ENCODE peak calls at places on chromosomes 3 and 15, in five cellular contexts. One of them, this sample, is unnamed. For H3K4me1 and H3K9me3, the result is how much of the 10 kb centered on the place peaks cover.

GRCh38 chr15:45326280-45326679 is 52.1 kb downstream of the GATM start:
- DNase-seq in ascending aorta: no peak
- DNase-seq in heart left ventricle: no peak
- DNase-seq in mucosa of descending colon: no peak
- DNase-seq in A673: no peak
- DNase-seq in this sample: no peak

GRCh38 chr3:152452318-152452717 is 183.6 kb downstream of the MBNL1 start:
- DNase-seq in ascending aorta: no peak
- DNase-seq in heart left ventricle: no peak
- DNase-seq in mucosa of descending colon: no peak
- DNase-seq in A673: no peak
- DNase-seq in this sample: no peak

GRCh38 chr3:134328147-134328591 is 46.1 kb downstream of the AMOTL2 start:
- DNase-seq in ascending aorta: no peak
- DNase-seq in heart left ventricle: no peak
- DNase-seq in mucosa of descending colon: no peak
- DNase-seq in A673: peak
- DNase-seq in this sample: no peak

GRCh38 chr3:135779590-135780235 is 185.8 kb upstream of the PPP2R3A start:
- DNase-seq in ascending aorta: no peak
- DNase-seq in heart left ventricle: no peak
- DNase-seq in mucosa of descending colon: no peak
- DNase-seq in A673: no peak
- DNase-seq in this sample: no peak

GRCh38 chr3:128813003-128813564 is 66.3 kb upstream of the ACAD9 start:
- DNase-seq in ascending aorta: no peak
- DNase-seq in heart left ventricle: no peak
- DNase-seq in mucosa of descending colon: no peak
- DNase-seq in A673: no peak
- DNase-seq in this sample: no peak

GRCh38 chr3:68017069-68017468 is 362.7 kb upstream of the SUCLG2 start:
- DNase-seq in ascending aorta: no peak
- DNase-seq in heart left ventricle: no peak
- DNase-seq in mucosa of descending colon: peak
- DNase-seq in A673: no peak
- DNase-seq in this sample: no peak

GRCh38 chr15:76993114-76993715 is 1.7 kb upstream of the PSTPIP1 start:
- DNase-seq in ascending aorta: peak
- DNase-seq in heart left ventricle: no peak
- DNase-seq in mucosa of descending colon: no peak
- DNase-seq in A673: no peak
- DNase-seq in this sample: no peak

GRCh38 chr15:80567721-80568157 is 127.4 kb upstream of the ABHD17C start:
- DNase-seq in ascending aorta: peak
- DNase-seq in heart left ventricle: peak
- DNase-seq in mucosa of descending colon: peak
- DNase-seq in A673: peak
- DNase-seq in this sample: peak

GRCh38 chr3:120039642-120040610 is 54.3 kb downstream of the GSK3B start:
- DNase-seq in ascending aorta: no peak
- DNase-seq in heart left ventricle: no peak
- DNase-seq in mucosa of descending colon: no peak
- DNase-seq in A673: no peak
- DNase-seq in this sample: no peak

GRCh38 chr15:68228971-68229385 is 550 bp downstream of the CLN6 start:
- DNase-seq in ascending aorta: peak
- DNase-seq in heart left ventricle: no peak
- DNase-seq in mucosa of descending colon: peak
- DNase-seq in A673: no peak
- DNase-seq in this sample: no peak

GRCh38 chr3:28745904-28746617 is 397.4 kb upstream of the AZI2 start:
- DNase-seq in ascending aorta: no peak
- DNase-seq in heart left ventricle: peak
- DNase-seq in mucosa of descending colon: no peak
- DNase-seq in A673: peak
- DNase-seq in this sample: no peak

GRCh38 chr15:60087561-60087960 is 83.5 kb downstream of the FOXB1 start:
- DNase-seq in ascending aorta: no peak
- DNase-seq in heart left ventricle: no peak
- DNase-seq in mucosa of descending colon: no peak
- DNase-seq in A673: no peak
- DNase-seq in this sample: no peak

GRCh38 chr3:72445827-72446405 is 402.3 kb downstream of the SHQ1 start:
- DNase-seq in ascending aorta: no peak
- DNase-seq in heart left ventricle: no peak
- DNase-seq in mucosa of descending colon: no peak
- DNase-seq in A673: no peak
- DNase-seq in this sample: no peak

GRCh38 chr15:34754674-34755418 is at the start of gene GJD2:
- DNase-seq in ascending aorta: no peak
- DNase-seq in heart left ventricle: no peak
- DNase-seq in mucosa of descending colon: no peak
- DNase-seq in A673: no peak
- DNase-seq in this sample: no peak

GRCh38 chr15:58229297-58229768 is 91.2 kb downstream of the AQP9 start:
- DNase-seq in ascending aorta: no peak
- DNase-seq in heart left ventricle: no peak
- DNase-seq in mucosa of descending colon: no peak
- DNase-seq in A673: peak
- DNase-seq in this sample: no peak

GRCh38 chr3:98784666-98785600 is 21.8 kb downstream of the ST3GAL6 start:
- DNase-seq in ascending aorta: no peak
- DNase-seq in heart left ventricle: no peak
- DNase-seq in mucosa of descending colon: no peak
- DNase-seq in A673: no peak
- DNase-seq in this sample: no peak

GRCh38 chr3:108053025-108053424 is 37.8 kb downstream of the CD47 start:
- DNase-seq in ascending aorta: no peak
- DNase-seq in heart left ventricle: no peak
- DNase-seq in mucosa of descending colon: peak
- DNase-seq in A673: no peak
- DNase-seq in this sample: no peak

GRCh38 chr15:49492834-49493233 is 69.8 kb downstream of the FGF7 start:
- DNase-seq in ascending aorta: no peak
- DNase-seq in heart left ventricle: no peak
- DNase-seq in mucosa of descending colon: no peak
- DNase-seq in A673: no peak
- DNase-seq in this sample: no peak

GRCh38 chr3:139654637-139655365 is 23.0 kb downstream of the NMNAT3 start:
- DNase-seq in ascending aorta: no peak
- DNase-seq in heart left ventricle: no peak
- DNase-seq in mucosa of descending colon: no peak
- DNase-seq in A673: no peak
- DNase-seq in this sample: no peak

GRCh38 chr3:159814161-159814560 is 174.5 kb upstream of the IL12A start:
- DNase-seq in ascending aorta: no peak
- DNase-seq in heart left ventricle: no peak
- DNase-seq in mucosa of descending colon: peak
- DNase-seq in A673: no peak
- DNase-seq in this sample: no peak

GRCh38 chr3:192825657-192826200 is 91.9 kb downstream of the MB21D2 start:
- DNase-seq in ascending aorta: no peak
- DNase-seq in heart left ventricle: no peak
- DNase-seq in mucosa of descending colon: peak
- DNase-seq in A673: peak
- DNase-seq in this sample: no peak

GRCh38 chr3:189275852-189276251 is 104.1 kb downstream of the TPRG1 start:
- DNase-seq in ascending aorta: no peak
- DNase-seq in heart left ventricle: no peak
- DNase-seq in mucosa of descending colon: no peak
- DNase-seq in A673: no peak
- DNase-seq in this sample: no peak

GRCh38 chr3:66454464-66454859 is 46.4 kb downstream of the LRIG1 start:
- DNase-seq in ascending aorta: no peak
- DNase-seq in heart left ventricle: no peak
- DNase-seq in mucosa of descending colon: no peak
- DNase-seq in A673: no peak
- DNase-seq in this sample: no peak

GRCh38 chr3:164806188-164806587 is 272.1 kb downstream of the SI start:
- DNase-seq in ascending aorta: no peak
- DNase-seq in heart left ventricle: no peak
- DNase-seq in mucosa of descending colon: no peak
- DNase-seq in A673: no peak
- DNase-seq in this sample: no peak

GRCh38 chr3:70982274-70982673 is 601.3 kb downstream of the FOXP1 start:
- DNase-seq in ascending aorta: no peak
- DNase-seq in heart left ventricle: no peak
- DNase-seq in mucosa of descending colon: no peak
- DNase-seq in A673: no peak
- DNase-seq in this sample: no peak

GRCh38 chr15:75785771-75786563 is 57.3 kb upstream of the UBE2Q2 start:
- DNase-seq in ascending aorta: peak
- DNase-seq in heart left ventricle: no peak
- DNase-seq in mucosa of descending colon: no peak
- DNase-seq in A673: peak
- DNase-seq in this sample: no peak

GRCh38 chr15:81480645-81481053 is 106.6 kb upstream of the TMC3 start:
- DNase-seq in ascending aorta: no peak
- DNase-seq in heart left ventricle: peak
- DNase-seq in mucosa of descending colon: peak
- DNase-seq in A673: peak
- DNase-seq in this sample: peak

GRCh38 chr3:184552863-184553262 is 8.7 kb upstream of the EPHB3 start:
- DNase-seq in ascending aorta: no peak
- DNase-seq in heart left ventricle: no peak
- DNase-seq in mucosa of descending colon: no peak
- DNase-seq in A673: no peak
- DNase-seq in this sample: no peak

GRCh38 chr3:45413172-45413765 is 24.9 kb downstream of the LARS2 start:
- DNase-seq in ascending aorta: no peak
- DNase-seq in heart left ventricle: no peak
- DNase-seq in mucosa of descending colon: no peak
- DNase-seq in A673: no peak
- DNase-seq in this sample: no peak

GRCh38 chr3:135147657-135148056 is 352.6 kb downstream of the EPHB1 start:
- DNase-seq in ascending aorta: no peak
- DNase-seq in heart left ventricle: no peak
- DNase-seq in mucosa of descending colon: no peak
- DNase-seq in A673: no peak
- DNase-seq in this sample: peak

DNA sequence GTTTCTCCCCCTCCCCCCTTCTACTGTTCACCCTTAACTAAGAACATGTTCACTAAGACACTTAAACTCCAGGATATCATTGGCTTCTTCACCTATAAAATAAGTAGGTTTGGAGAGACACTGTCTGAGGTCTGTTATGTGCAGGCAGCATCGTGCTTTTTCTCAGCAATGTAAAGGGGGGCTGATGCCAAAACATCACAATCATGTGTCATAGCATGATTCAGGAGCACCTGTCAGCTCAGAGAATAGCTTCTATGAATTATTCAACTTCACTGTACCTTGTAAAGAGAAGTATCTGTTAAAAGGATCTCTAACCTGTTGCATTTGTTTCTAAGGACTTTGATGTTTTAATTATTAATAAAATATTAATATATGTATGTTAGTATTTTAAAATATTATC is 211.4 kb upstream of the EPHA3 start:
- DNase-seq in ascending aorta: no peak
- DNase-seq in heart left ventricle: no peak
- DNase-seq in mucosa of descending colon: no peak
- DNase-seq in A673: no peak
- DNase-seq in this sample: no peak
- H3K4me1 ChIP-seq in ascending aorta: under half
- H3K4me1 ChIP-seq in heart left ventricle: under half
- H3K4me1 ChIP-seq in mucosa of descending colon: under half
- H3K4me1 ChIP-seq in A673: under half
- H3K4me1 ChIP-seq in this sample: under half

DNA sequence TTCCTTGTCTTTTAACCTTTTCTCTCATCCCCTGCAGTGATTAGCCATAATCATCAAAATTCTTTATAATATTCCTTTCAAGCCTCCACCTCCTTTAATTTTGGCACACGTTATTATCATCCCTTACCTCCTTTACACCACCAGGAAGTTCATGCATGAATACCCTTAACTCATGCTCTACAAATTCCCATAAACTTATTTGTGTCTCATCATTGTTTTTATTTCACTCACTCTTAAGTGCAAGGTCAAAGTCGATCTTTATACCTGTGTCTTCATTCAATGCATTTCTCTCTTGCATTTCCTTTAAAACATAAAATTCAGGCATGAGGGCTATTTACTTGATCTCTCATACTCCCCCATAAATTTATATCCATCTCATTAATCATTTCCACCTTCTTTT is 1064.6 kb upstream of the CADM2 start:
- DNase-seq in ascending aorta: no peak
- DNase-seq in heart left ventricle: no peak
- DNase-seq in mucosa of descending colon: no peak
- DNase-seq in A673: no peak
- DNase-seq in this sample: no peak
- H3K9me3 ChIP-seq in ascending aorta: under half
- H3K9me3 ChIP-seq in heart left ventricle: under half
- H3K9me3 ChIP-seq in mucosa of descending colon: under half
- H3K9me3 ChIP-seq in A673: under half
- H3K9me3 ChIP-seq in this sample: under half

GRCh38 chr3:38648659-38649499 is 608 bp downstream of the SCN5A start:
- DNase-seq in ascending aorta: peak
- DNase-seq in heart left ventricle: no peak
- DNase-seq in mucosa of descending colon: peak
- DNase-seq in A673: no peak
- DNase-seq in this sample: no peak

GRCh38 chr3:38651153-38651789 is 1.8 kb upstream of the SCN5A start:
- DNase-seq in ascending aorta: peak
- DNase-seq in heart left ventricle: peak
- DNase-seq in mucosa of descending colon: peak
- DNase-seq in A673: peak
- DNase-seq in this sample: peak

GRCh38 chr3:38648024-38648658 is 1.3 kb downstream of the SCN5A start:
- DNase-seq in ascending aorta: peak
- DNase-seq in heart left ventricle: no peak
- DNase-seq in mucosa of descending colon: no peak
- DNase-seq in A673: no peak
- DNase-seq in this sample: no peak

GRCh38 chr3:38649500-38650247 is at the start of gene SCN5A:
- DNase-seq in ascending aorta: peak
- DNase-seq in heart left ventricle: peak
- DNase-seq in mucosa of descending colon: peak
- DNase-seq in A673: peak
- DNase-seq in this sample: peak

GRCh38 chr3:38650248-38650940 is 907 bp upstream of the SCN5A start:
- DNase-seq in ascending aorta: peak
- DNase-seq in heart left ventricle: no peak
- DNase-seq in mucosa of descending colon: peak
- DNase-seq in A673: no peak
- DNase-seq in this sample: no peak
- H3K4me3 ChIP-seq in ascending aorta: peak
- H3K4me3 ChIP-seq in heart left ventricle: peak
- H3K4me3 ChIP-seq in mucosa of descending colon: no peak
- H3K4me3 ChIP-seq in A673: no peak
- H3K4me3 ChIP-seq in this sample: no peak

DNA sequence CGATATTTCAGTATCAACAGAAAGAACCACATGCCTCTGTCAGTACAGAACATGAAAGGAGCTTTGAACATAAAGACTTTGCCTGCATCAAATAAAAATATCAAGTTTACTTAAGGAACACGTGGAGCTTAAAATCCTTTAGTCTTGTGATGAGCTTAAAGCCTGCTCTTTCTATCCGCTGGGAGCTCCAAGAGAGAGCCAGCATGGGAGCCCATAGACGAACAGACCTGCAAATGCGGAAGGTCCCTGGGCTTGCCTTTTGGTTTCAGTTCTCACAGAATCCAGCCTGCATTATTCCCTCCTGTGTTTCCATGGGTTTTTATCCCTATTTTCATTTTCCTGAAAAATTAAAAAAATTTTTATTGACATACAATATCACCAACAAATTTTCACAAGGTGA is 530.6 kb upstream of the RGMA start:
- DNase-seq in ascending aorta: no peak
- DNase-seq in heart left ventricle: no peak
- DNase-seq in mucosa of descending colon: no peak
- DNase-seq in A673: no peak
- DNase-seq in this sample: no peak
- H3K4me1 ChIP-seq in ascending aorta: under half
- H3K4me1 ChIP-seq in heart left ventricle: under half
- H3K4me1 ChIP-seq in mucosa of descending colon: under half
- H3K4me1 ChIP-seq in A673: under half
- H3K4me1 ChIP-seq in this sample: under half